ENCODE peak calls at places on chromosomes 2 and 18, in eight cellular contexts. W, L, G, X, C, B, R and I are unnamed samples.

GRCh38 chr2:16106619-16107018 is 166.3 kb downstream of the MYCN start:
- DNase-seq in L (no peak), C (no peak), W (no peak), B (no peak), R (no peak), X (no peak), G (no peak), I (no peak)

GRCh38 chr2:9973691-9974090 is 22.2 kb downstream of the GRHL1 start:
- DNase-seq in L (no peak), X (no peak), R (no peak), B (no peak), W (no peak), G (peak; percentile 42), C (no peak), I (no peak)

GRCh38 chr18:57466307-57466706 is 31.1 kb downstream of the ONECUT2 start:
- DNase-seq in B (no peak), L (no peak), G (no peak), C (no peak), R (no peak), W (no peak), X (no peak), I (no peak)

GRCh38 chr2:96485751-96486643 is 19.2 kb downstream of the NEURL3 start:
- DNase-seq in L (peak; percentile 87), B (no peak), W (peak; percentile 65), R (peak; percentile 92), C (no peak), G (peak; percentile 91), X (peak; percentile 84), I (peak; percentile 53)

GRCh38 chr2:15684161-15685042 is 92.7 kb downstream of the DDX1 start:
- DNase-seq in B (peak; percentile 50), R (no peak), W (no peak), X (no peak), C (no peak), L (no peak), G (no peak), I (no peak)

GRCh38 chr2:235594041-235594440 is 100.2 kb downstream of the AGAP1 start:
- DNase-seq in W (no peak), X (no peak), G (peak; percentile 82), L (peak; percentile 89), B (peak; percentile 80), C (no peak), R (no peak), I (peak; percentile 5)

GRCh38 chr2:197322729-197323720 is 12.4 kb upstream of the ANKRD44 start:
- DNase-seq in C (no peak), G (no peak), L (no peak), R (no peak), B (no peak), X (no peak), W (no peak), I (peak; percentile 46)

GRCh38 chr2:68463287-68463877 is 3.7 kb downstream of the FBXO48 start:
- DNase-seq in W (no peak), G (peak; percentile 46), B (peak; percentile 69), R (no peak), C (no peak), X (no peak), L (peak; percentile 71), I (peak; percentile 75)

GRCh38 chr2:233743464-233744259 is 14.8 kb downstream of the UGT1A3 start:
- DNase-seq in G (no peak), L (no peak), C (no peak), X (no peak), B (no peak), R (no peak), W (no peak), I (no peak)
- H3K27ac ChIP-seq in G (no peak overlapping the region), L (no peak overlapping the region), C (no peak overlapping the region), X (no peak overlapping the region), B (no peak overlapping the region), R (no peak overlapping the region), W (no peak overlapping the region), I (no peak overlapping the region)

DNA sequence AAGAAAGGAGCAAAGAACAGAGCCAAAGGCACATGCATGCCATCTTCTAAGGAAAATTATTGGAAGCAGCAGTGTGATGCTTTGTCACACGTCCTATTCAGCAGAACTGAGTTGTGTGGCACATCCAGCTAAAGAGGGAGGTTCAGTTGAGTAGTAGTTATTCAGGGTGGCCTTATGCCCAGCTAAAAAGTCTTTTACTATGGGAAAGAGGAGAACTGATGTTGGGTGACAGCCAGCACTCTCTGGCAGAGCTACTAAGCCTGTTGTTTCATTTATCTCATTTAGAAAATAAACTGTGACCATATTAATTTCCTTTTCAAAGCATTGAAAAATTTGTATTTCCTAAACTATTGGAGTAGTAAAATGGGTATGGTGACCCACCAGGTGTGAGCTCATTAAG is 18.5 kb downstream of the ITGA6 start:
- DNase-seq in R (no peak), X (no peak), B (no peak), C (no peak), G (peak; percentile 13), L (peak; percentile 31), W (no peak), I (no peak)
- H3K27ac ChIP-seq in R (peak overlapping the region; percentile 70), X (no peak overlapping the region), B (no peak overlapping the region), C (peak overlapping the region; percentile 25), G (no peak overlapping the region), L (no peak overlapping the region), W (no peak overlapping the region), I (no peak overlapping the region)

GRCh38 chr2:198966269-198966668 is 491.5 kb downstream of the SATB2 start:
- DNase-seq in L (no peak), C (no peak), G (no peak), R (no peak), X (no peak), W (no peak), B (no peak), I (no peak)
- H3K27ac ChIP-seq in L (no peak overlapping the region), C (no peak overlapping the region), G (no peak overlapping the region), R (no peak overlapping the region), X (no peak overlapping the region), W (no peak overlapping the region), B (no peak overlapping the region), I (no peak overlapping the region)

DNA sequence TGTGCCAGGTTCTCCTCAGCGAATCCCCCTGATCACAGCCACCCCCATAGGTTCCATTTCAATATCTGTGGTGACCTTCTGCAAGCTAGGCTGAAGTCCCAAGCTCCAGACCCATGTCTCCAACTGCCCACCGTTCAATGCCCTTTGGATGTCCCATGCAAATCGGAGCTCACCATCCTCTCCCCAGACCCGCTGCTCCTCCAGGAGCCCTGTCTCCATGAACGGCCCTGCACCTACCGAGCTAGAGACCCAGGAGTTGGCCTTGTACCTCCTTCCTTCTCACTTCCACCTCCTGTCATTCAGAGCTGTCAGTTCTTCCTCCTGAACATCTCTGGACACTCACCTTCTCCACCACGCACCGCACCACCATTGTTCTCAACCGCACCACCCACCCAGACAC is 1.0 kb upstream of the FAHD2A start:
- DNase-seq in G (no peak), B (no peak), C (no peak), L (no peak), W (no peak), R (no peak), X (no peak), I (no peak)
- H3K27ac ChIP-seq in G (no peak overlapping the region), B (no peak overlapping the region), C (no peak overlapping the region), L (no peak overlapping the region), W (no peak overlapping the region), R (no peak overlapping the region), X (no peak overlapping the region), I (no peak overlapping the region)

GRCh38 chr18:29501952-29502351 is 1325.0 kb upstream of the CDH2 start:
- DNase-seq in B (no peak), W (no peak), L (peak; percentile 87), G (peak; percentile 72), X (no peak), C (no peak), R (no peak), I (no peak)
- H3K27ac ChIP-seq in B (no peak overlapping the region), W (no peak overlapping the region), L (no peak overlapping the region), G (no peak overlapping the region), X (no peak overlapping the region), C (no peak overlapping the region), R (no peak overlapping the region), I (no peak overlapping the region)